ENCODE peak calls at places on chromosomes 1 and 21, in four cellular contexts. G, O, R and Z are unnamed samples.

GRCh38 chr1:152461544-152461943 is 47.5 kb upstream of the CRNN start:
- DNase-seq in G (no peak), O (peak; percentile 61), R (peak; percentile 28), Z (peak; percentile 44)

GRCh38 chr1:45134468-45134873 is 71.9 kb downstream of the ZSWIM5 start:
- DNase-seq in G (no peak), O (peak; percentile 97), R (no peak), Z (no peak)

GRCh38 chr1:16318544-16318943 is 33.7 kb downstream of the FBXO42 start:
- DNase-seq in G (no peak), O (no peak), R (no peak), Z (no peak)

GRCh38 chr1:93613895-93614294 is 67.7 kb downstream of the BCAR3 start:
- DNase-seq in G (no peak), O (no peak), R (no peak), Z (no peak)

GRCh38 chr1:103250441-103250861 is 142.1 kb upstream of the COL11A1 start:
- DNase-seq in G (no peak), O (no peak), R (no peak), Z (no peak)

GRCh38 chr1:74247881-74248528 is 12.8 kb downstream of the TNNI3K start:
- DNase-seq in G (no peak), O (no peak), R (no peak), Z (no peak)

GRCh38 chr21:46253610-46254124 is 25.1 kb upstream of the LSS start:
- DNase-seq in G (peak; percentile 89), O (no peak), R (peak; percentile 49), Z (no peak)

GRCh38 chr1:85089203-85089602 is 40.9 kb upstream of the MCOLN3 start:
- DNase-seq in G (no peak), O (no peak), R (no peak), Z (no peak)

GRCh38 chr1:7432896-7433380 is 338.2 kb upstream of the VAMP3 start:
- DNase-seq in G (no peak), O (no peak), R (no peak), Z (no peak)

GRCh38 chr1:114750780-114751179 is 7.0 kb downstream of the CSDE1 start:
- DNase-seq in G (no peak), O (no peak), R (no peak), Z (no peak)

GRCh38 chr1:90414201-90414600 is 302.9 kb downstream of the BARHL2 start:
- DNase-seq in G (no peak), O (no peak), R (no peak), Z (no peak)
- H3K4me1 ChIP-seq in G (no peaks in the 10 kb centered on the region), O (no peaks in the 10 kb centered on the region), R (no peaks in the 10 kb centered on the region), Z (no peaks in the 10 kb centered on the region)

DNA sequence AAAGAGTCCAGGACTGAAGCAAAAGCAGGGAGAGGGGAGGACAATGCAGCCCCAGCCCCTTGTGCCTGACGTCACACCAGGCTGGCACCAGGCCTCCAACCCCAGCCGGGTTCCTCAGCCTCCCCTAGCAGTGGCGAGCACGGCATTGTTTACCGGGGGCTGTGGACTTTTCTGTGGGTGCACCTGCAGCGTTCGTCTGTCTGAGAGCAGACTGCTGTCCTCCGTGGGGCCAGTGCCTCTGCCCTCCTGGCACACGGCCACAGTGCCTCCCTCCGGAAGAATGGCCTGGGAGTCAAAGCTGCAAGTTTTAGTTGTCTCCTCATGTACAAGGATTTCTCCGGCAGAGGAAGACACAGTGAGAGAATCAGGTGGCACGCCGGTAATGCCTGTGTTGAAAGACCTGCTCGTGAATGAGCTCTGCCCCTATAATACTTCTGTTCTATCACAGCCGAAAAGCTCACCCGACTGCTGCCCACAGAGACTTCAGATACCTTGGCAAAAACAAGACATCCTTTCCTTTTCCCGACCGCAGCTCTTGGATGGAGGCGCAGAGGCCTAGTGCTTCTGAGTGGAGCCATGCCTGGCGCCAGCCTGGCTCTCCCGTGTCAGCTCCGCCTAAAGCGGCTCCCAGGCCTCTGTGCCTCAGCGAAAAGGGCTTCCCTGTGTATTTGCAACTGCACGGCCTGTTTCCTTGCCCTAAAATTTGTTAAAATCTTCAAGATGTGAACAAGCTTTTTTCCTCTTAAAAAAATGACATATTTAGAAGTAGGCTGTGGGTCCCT is 71.4 kb downstream of the AGPAT3 start:
- DNase-seq in G (no peak), O (no peak), R (no peak), Z (no peak)
- TF ChIP-seq NFIC in G (no peak), O (no peak), R (no peak), Z (no peak)

GRCh38 chr1:20141466-20141865 is 2.3 kb downstream of the PLA2G2F start:
- DNase-seq in G (no peak), O (no peak), R (no peak), Z (no peak)
- H3K4me1 ChIP-seq in G (no peaks in the 10 kb centered on the region), O (peaks cover 13% of the 10 kb centered on the region), R (no peaks in the 10 kb centered on the region), Z (no peaks in the 10 kb centered on the region)

GRCh38 chr1:51303751-51304196 is 26.6 kb downstream of the TTC39A start:
- DNase-seq in G (peak; percentile 32), O (no peak), R (no peak), Z (no peak)
- TF ChIP-seq NFIC in G (no peak), O (no peak), R (no peak), Z (no peak)

DNA sequence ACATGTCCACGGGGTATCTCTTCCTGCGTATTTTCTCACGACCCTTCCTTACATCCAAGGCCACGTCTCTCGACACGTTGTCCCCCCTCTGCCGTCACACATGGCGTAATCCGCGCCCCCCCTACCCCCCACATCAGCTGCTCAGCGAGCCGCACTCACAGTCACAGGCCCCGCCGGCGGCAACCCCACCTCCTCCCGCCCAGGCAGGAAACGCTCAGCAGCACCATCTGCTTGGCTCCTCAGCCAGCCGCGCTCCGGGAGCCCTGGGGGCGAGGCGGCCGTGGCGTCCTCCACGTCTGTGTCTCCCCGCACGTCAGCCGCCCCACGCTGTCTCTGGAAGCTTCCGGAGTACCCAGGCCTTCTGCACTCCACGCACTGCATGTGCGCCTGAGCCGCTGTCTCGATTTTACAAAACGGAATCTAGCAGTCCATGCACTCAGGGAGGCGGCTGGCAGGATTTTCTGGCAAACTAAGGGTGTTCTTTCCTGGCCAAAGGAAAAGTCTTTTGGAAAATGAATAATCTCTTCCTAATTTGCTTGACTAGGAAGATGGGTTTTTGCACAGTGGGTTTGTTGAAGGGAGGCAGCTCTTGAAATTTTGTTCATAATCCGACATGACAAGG is 64.5 kb downstream of the SIK1 start:
- DNase-seq in G (no peak), O (no peak), R (no peak), Z (peak; percentile 91)
- H3K4me1 ChIP-seq in G (peaks cover 41% of the 10 kb centered on the region), O (peaks cover 47% of the 10 kb centered on the region), R (no peaks in the 10 kb centered on the region), Z (peaks cover 79% of the 10 kb centered on the region)

GRCh38 chr21:43985690-43986251 is 26.3 kb upstream of the TRAPPC10 start:
- DNase-seq in G (no peak), O (no peak), R (peak; percentile 47), Z (peak; percentile 53)

GRCh38 chr21:43984905-43985689 is 27.0 kb upstream of the TRAPPC10 start:
- DNase-seq in G (no peak), O (no peak), R (no peak), Z (peak; percentile 36)

GRCh38 chr21:43988016-43988415 is 24.1 kb upstream of the TRAPPC10 start:
- DNase-seq in G (no peak), O (no peak), R (no peak), Z (peak; percentile 32)

GRCh38 chr21:43987509-43987908 is 24.6 kb upstream of the TRAPPC10 start:
- DNase-seq in G (no peak), O (no peak), R (no peak), Z (peak; percentile 28)

GRCh38 chr21:43986544-43987451 is 25.3 kb upstream of the TRAPPC10 start:
- DNase-seq in G (no peak), O (no peak), R (no peak), Z (peak; percentile 27)
- TF ChIP-seq NFIC in G (no peak), O (no peak), R (no peak), Z (no peak)